ENCODE peak calls at places on chromosomes 7 and 10, in six cellular contexts. One of them, this sample, is unnamed.

GRCh38 chr7:127437772-127438330 is 45.3 kb upstream of the ZNF800 start:
- DNase-seq in cardiac muscle cell: peak
- DNase-seq in activated naive CD8-positive, alpha-beta T cell treated with anti-CD3 and anti-CD28 coated beads, Interleukin-2, amount 10 ng/mL, durations not matched to agents 7 days and 5 days: no peak
- DNase-seq in uterus: no peak
- DNase-seq in NCI-H510A treated with DMSO at 0.1 percent for 48 hours: no peak
- DNase-seq in activated gamma-delta T cell treated with Interleukin-2 at 50 U/mL for 16 hours: no peak
- DNase-seq in this sample: no peak

GRCh38 chr10:43926875-43927406 is 278.3 kb upstream of the ZNF32 start:
- DNase-seq in cardiac muscle cell: no peak
- DNase-seq in activated naive CD8-positive, alpha-beta T cell treated with anti-CD3 and anti-CD28 coated beads, Interleukin-2, amount 10 ng/mL, durations not matched to agents 7 days and 5 days: no peak
- DNase-seq in uterus: no peak
- DNase-seq in NCI-H510A treated with DMSO at 0.1 percent for 48 hours: no peak
- DNase-seq in activated gamma-delta T cell treated with Interleukin-2 at 50 U/mL for 16 hours: no peak
- DNase-seq in this sample: no peak

GRCh38 chr7:130903358-130903974 is 169.5 kb upstream of the KLF14 start:
- DNase-seq in cardiac muscle cell: peak
- DNase-seq in activated naive CD8-positive, alpha-beta T cell treated with anti-CD3 and anti-CD28 coated beads, Interleukin-2, amount 10 ng/mL, durations not matched to agents 7 days and 5 days: no peak
- DNase-seq in uterus: no peak
- DNase-seq in NCI-H510A treated with DMSO at 0.1 percent for 48 hours: no peak
- DNase-seq in activated gamma-delta T cell treated with Interleukin-2 at 50 U/mL for 16 hours: no peak
- DNase-seq in this sample: no peak

GRCh38 chr10:89425000-89425399 is 10.6 kb downstream of the IFIT5 start:
- DNase-seq in cardiac muscle cell: no peak
- DNase-seq in activated naive CD8-positive, alpha-beta T cell treated with anti-CD3 and anti-CD28 coated beads, Interleukin-2, amount 10 ng/mL, durations not matched to agents 7 days and 5 days: no peak
- DNase-seq in uterus: no peak
- DNase-seq in NCI-H510A treated with DMSO at 0.1 percent for 48 hours: no peak
- DNase-seq in activated gamma-delta T cell treated with Interleukin-2 at 50 U/mL for 16 hours: no peak
- DNase-seq in this sample: no peak

GRCh38 chr10:58851606-58852005 is 324.8 kb upstream of the PHYHIPL start:
- DNase-seq in cardiac muscle cell: no peak
- DNase-seq in activated naive CD8-positive, alpha-beta T cell treated with anti-CD3 and anti-CD28 coated beads, Interleukin-2, amount 10 ng/mL, durations not matched to agents 7 days and 5 days: no peak
- DNase-seq in uterus: no peak
- DNase-seq in NCI-H510A treated with DMSO at 0.1 percent for 48 hours: no peak
- DNase-seq in activated gamma-delta T cell treated with Interleukin-2 at 50 U/mL for 16 hours: no peak
- DNase-seq in this sample: no peak

GRCh38 chr10:20271490-20271889 is 455.3 kb downstream of the PLXDC2 start:
- DNase-seq in cardiac muscle cell: no peak
- DNase-seq in activated naive CD8-positive, alpha-beta T cell treated with anti-CD3 and anti-CD28 coated beads, Interleukin-2, amount 10 ng/mL, durations not matched to agents 7 days and 5 days: no peak
- DNase-seq in uterus: no peak
- DNase-seq in NCI-H510A treated with DMSO at 0.1 percent for 48 hours: no peak
- DNase-seq in activated gamma-delta T cell treated with Interleukin-2 at 50 U/mL for 16 hours: no peak
- DNase-seq in this sample: no peak

GRCh38 chr10:30718877-30719268 is 89.3 kb upstream of the LYZL2 start:
- DNase-seq in cardiac muscle cell: no peak
- DNase-seq in activated naive CD8-positive, alpha-beta T cell treated with anti-CD3 and anti-CD28 coated beads, Interleukin-2, amount 10 ng/mL, durations not matched to agents 7 days and 5 days: no peak
- DNase-seq in uterus: no peak
- DNase-seq in NCI-H510A treated with DMSO at 0.1 percent for 48 hours: no peak
- DNase-seq in activated gamma-delta T cell treated with Interleukin-2 at 50 U/mL for 16 hours: no peak
- DNase-seq in this sample: no peak

GRCh38 chr7:44380179-44380830 is 54.9 kb upstream of the CAMK2B start:
- DNase-seq in cardiac muscle cell: no peak
- DNase-seq in activated naive CD8-positive, alpha-beta T cell treated with anti-CD3 and anti-CD28 coated beads, Interleukin-2, amount 10 ng/mL, durations not matched to agents 7 days and 5 days: no peak
- DNase-seq in uterus: no peak
- DNase-seq in NCI-H510A treated with DMSO at 0.1 percent for 48 hours: no peak
- DNase-seq in activated gamma-delta T cell treated with Interleukin-2 at 50 U/mL for 16 hours: no peak
- DNase-seq in this sample: no peak

This sample was measured in DMS153.